ENCODE peak calls at places on chromosomes 3 and 15, in six cellular contexts. A, E, D, O, L and H are unnamed samples.

GRCh38 chr3:99366663-99367429 is 271.5 kb upstream of the COL8A1 start:
- DNase-seq in O (no peak), L (no peak), D (no peak), A (no peak), E (peak; percentile 10), H (no peak)

GRCh38 chr15:28086175-28086703 is 12.9 kb downstream of the OCA2 start:
- DNase-seq in L (peak; percentile 54), D (no peak), E (peak; percentile 43), A (peak; percentile 34), O (peak; percentile 40), H (no peak)

GRCh38 chr3:129623447-129624118 is 17.1 kb upstream of the PLXND1 start:
- DNase-seq in E (no peak), O (no peak), L (no peak), A (no peak), D (no peak), H (peak; percentile 11)

GRCh38 chr3:157129782-157130137 is 30.2 kb downstream of the CCNL1 start:
- DNase-seq in D (no peak), E (no peak), A (no peak), L (no peak), O (no peak), H (no peak)

GRCh38 chr3:159451482-159451881 is 537.2 kb upstream of the IL12A start:
- DNase-seq in E (no peak), D (no peak), L (no peak), A (no peak), O (no peak), H (no peak)

GRCh38 chr3:62688050-62688449 is 187.2 kb downstream of the CADPS start:
- DNase-seq in A (no peak), E (no peak), D (no peak), L (no peak), O (no peak), H (no peak)

GRCh38 chr3:179811321-179812095 is 158.7 kb downstream of the USP13 start:
- DNase-seq in O (no peak), A (no peak), E (peak; percentile 90), L (no peak), D (peak; percentile 6), H (peak; percentile 16)

GRCh38 chr3:170346481-170347125 is 10.9 kb upstream of the SKIL start:
- DNase-seq in E (no peak), L (no peak), D (no peak), A (no peak), O (no peak), H (no peak)